ENCODE peak calls at places on chromosomes 12 and 14, in four cellular contexts. O, E, F and M are unnamed samples. For H3K4me1, the result is how much of the 10 kb centered on the place peaks cover.

GRCh38 chr14:105317546-105317945 is 3.0 kb downstream of the PACS2 start:
- DNase-seq in F (peak), E (no peak), O (no peak), M (no peak)

GRCh38 chr12:79687711-79688270 is 3.0 kb downstream of the PAWR start:
- DNase-seq in O (no peak), E (peak), F (no peak), M (no peak)

GRCh38 chr14:52741865-52742264 is 11.9 kb downstream of the STYX start:
- DNase-seq in O (no peak), F (no peak), E (no peak), M (no peak)

GRCh38 chr12:32197421-32197820 is 90.8 kb downstream of the BICD1 start:
- DNase-seq in F (no peak), O (no peak), E (no peak), M (no peak)

GRCh38 chr14:34781242-34781641 is 66.8 kb upstream of the CFL2 start:
- DNase-seq in O (no peak), E (peak), F (no peak), M (no peak)

GRCh38 chr12:546265-546919 is 86.7 kb downstream of the B4GALNT3 start:
- DNase-seq in O (no peak), E (no peak), F (no peak), M (no peak)

GRCh38 chr12:125202421-125202820 is 137.2 kb downstream of the AACS start:
- DNase-seq in F (no peak), O (no peak), E (no peak), M (no peak)

GRCh38 chr12:100515956-100516355 is 42.3 kb downstream of the NR1H4 start:
- DNase-seq in O (no peak), E (no peak), F (no peak), M (no peak)

GRCh38 chr14:101733211-101733610 is 28.3 kb upstream of the PPP2R5C start:
- DNase-seq in E (peak), O (no peak), F (no peak), M (no peak)

GRCh38 chr12:29425722-29426121 is 44.8 kb upstream of the ERGIC2 start:
- DNase-seq in E (no peak), F (no peak), O (no peak), M (no peak)

GRCh38 chr12:42325326-42325775 is 543 bp downstream of the ZCRB1 start:
- DNase-seq in E (no peak), F (no peak), O (no peak), M (no peak)

GRCh38 chr14:35808076-35808657 is 928 bp downstream of the RALGAPA1 start:
- DNase-seq in E (peak), O (no peak), F (no peak), M (no peak)

DNA sequence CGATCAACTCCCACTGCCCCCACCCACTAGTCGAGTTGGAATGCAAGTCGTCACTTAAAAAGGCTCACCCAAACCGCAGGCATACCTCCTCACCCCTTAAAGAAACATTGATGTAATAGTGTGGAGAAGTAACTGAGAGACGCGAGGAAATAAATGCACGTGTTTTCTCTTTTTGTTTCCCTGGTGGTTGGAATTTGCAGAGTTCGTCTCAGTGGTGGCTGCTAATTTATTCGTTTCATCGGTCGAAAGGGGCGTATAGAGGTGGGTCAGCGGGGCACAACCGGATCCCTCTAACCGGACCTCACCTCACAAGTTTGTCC is 5.1 kb upstream of the NPAS3 start:
- DNase-seq in F (no peak), O (no peak), E (no peak), M (no peak)
- H3K4me3 ChIP-seq in F (peak), O (peak), E (no peak), M (no peak)

DNA sequence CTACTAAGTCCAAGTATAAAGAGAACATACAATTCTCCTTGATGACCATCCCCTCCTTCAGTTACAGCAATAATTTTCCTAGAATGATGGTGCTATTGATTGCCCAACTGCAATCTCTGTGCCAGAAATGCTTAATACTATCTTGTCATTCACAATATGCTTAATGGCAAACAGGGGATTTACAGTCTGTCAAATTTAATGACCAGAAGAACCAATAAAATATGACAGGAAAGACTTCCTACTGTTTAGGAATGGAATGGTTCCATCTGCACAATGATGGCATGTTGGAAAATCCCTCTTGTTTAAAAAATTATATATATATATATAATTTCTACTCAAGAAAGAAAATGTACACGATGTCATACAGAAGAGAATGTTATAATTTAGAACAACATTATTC is 623.2 kb downstream of the CCER1 start:
- DNase-seq in O (no peak), F (no peak), E (no peak), M (no peak)
- H3K4me1 ChIP-seq in O (under half), F (under half), E (under half), M (under half)

GRCh38 chr14:68895304-68895703 is 83.8 kb downstream of the ACTN1 start:
- DNase-seq in O (no peak), F (no peak), E (no peak), M (no peak)

GRCh38 chr14:68897559-68898160 is 81.4 kb downstream of the ACTN1 start:
- DNase-seq in F (no peak), O (no peak), E (no peak), M (no peak)

GRCh38 chr14:68894802-68895201 is 84.3 kb downstream of the ACTN1 start:
- DNase-seq in F (no peak), O (no peak), E (peak), M (no peak)

GRCh38 chr14:68894123-68894522 is 85.0 kb downstream of the ACTN1 start:
- DNase-seq in F (no peak), E (no peak), O (peak), M (no peak)

GRCh38 chr14:68896132-68896531 is 83.0 kb downstream of the ACTN1 start:
- DNase-seq in E (no peak), O (no peak), F (no peak), M (no peak)
- TF ChIP-seq CTCF in E (peak), O (peak), F (no peak), M (no peak)

DNA sequence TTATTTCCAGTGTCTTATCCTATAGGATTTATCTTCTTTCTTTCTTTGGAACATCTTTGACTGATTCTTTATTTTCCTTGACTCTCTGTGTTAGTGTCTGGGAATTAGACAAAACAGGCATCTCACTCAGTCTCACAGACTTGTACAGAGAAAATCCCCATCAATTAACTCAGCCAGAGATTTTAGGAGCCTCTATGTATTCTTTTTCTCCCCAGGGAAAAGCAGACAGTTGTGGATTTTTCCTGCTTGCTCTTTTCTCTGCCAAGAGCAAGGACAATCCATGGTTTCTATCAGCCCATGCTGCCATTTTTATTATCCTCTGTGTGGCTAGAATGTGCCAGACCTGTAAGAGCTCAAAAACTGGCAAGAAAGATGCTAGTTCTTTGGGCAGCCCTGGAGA is 595.1 kb downstream of the SNAPC1 start:
- DNase-seq in F (no peak), E (no peak), O (no peak), M (no peak)
- H3K4me3 ChIP-seq in F (no peak), E (no peak), O (no peak), M (no peak)

GRCh38 chr12:52226446-52226845 is 6.6 kb upstream of the KRT7 start:
- DNase-seq in O (no peak), F (no peak), E (no peak), M (no peak)
- H3K4me1 ChIP-seq in O (under half), F (under half), E (half or more), M (under half)

GRCh38 chr12:16184691-16185090 is 92.8 kb downstream of the SLC15A5 start:
- DNase-seq in E (no peak), O (no peak), F (no peak), M (no peak)

GRCh38 chr12:16187684-16188083 is 89.8 kb downstream of the SLC15A5 start:
- DNase-seq in E (no peak), O (no peak), F (no peak), M (no peak)

DNA sequence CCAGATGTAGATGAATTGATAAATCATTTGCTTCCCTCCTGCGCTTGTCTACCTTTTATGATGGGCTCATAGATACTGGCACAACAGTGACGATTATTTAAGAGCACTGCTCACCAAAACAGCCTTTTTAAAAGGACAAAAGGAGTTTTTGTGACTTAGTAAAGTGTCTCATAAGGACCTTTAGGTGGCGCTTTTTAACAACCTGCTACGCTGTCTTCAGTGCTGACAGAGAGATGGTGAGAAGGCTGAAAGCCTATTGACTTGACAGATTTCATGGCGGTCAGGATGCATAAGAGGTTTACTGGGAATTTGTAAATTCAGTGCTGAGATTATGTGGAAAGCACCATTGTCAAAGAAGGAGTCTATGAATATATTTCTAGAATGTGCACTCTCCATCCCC is 87.6 kb downstream of the SLC15A5 start:
- DNase-seq in O (no peak), F (no peak), E (peak), M (no peak)
- TF ChIP-seq CTCF in O (no peak), F (no peak), E (peak), M (no peak)

GRCh38 chr14:73740921-73741326 is 26.7 kb upstream of the PNMA1 start:
- DNase-seq in O (peak), F (peak), E (peak), M (no peak)
- H3K4me3 ChIP-seq in O (peak), F (peak), E (no peak), M (peak)